ENCODE peak calls at places on chromosomes 4 and X, in five cellular contexts. One of them, this sample, is unnamed.

GRCh38 chrX:22575161-22575845 is 302.6 kb downstream of the CBLL2 start:
- DNase-seq in stimulated activated CD4-positive, alpha-beta T cell treated with anti-CD3 and anti-CD28 coated beads, Interleukin-15, amount 100 ng/mL, for 1 hour: no peak
- DNase-seq in uterus: no peak
- DNase-seq in K562: no peak
- DNase-seq in NAMALWA: no peak
- DNase-seq in this sample: no peak

GRCh38 chrX:108090474-108091265 is 672 bp downstream of the PSMD10 start:
- DNase-seq in stimulated activated CD4-positive, alpha-beta T cell treated with anti-CD3 and anti-CD28 coated beads, Interleukin-15, amount 100 ng/mL, for 1 hour: no peak
- DNase-seq in uterus: no peak
- DNase-seq in K562: no peak
- DNase-seq in NAMALWA: peak
- DNase-seq in this sample: no peak

GRCh38 chr4:80265571-80266266 is 745 bp upstream of the FGF5 start:
- DNase-seq in stimulated activated CD4-positive, alpha-beta T cell treated with anti-CD3 and anti-CD28 coated beads, Interleukin-15, amount 100 ng/mL, for 1 hour: no peak
- DNase-seq in uterus: no peak
- DNase-seq in K562: peak
- DNase-seq in NAMALWA: no peak
- DNase-seq in this sample: no peak

GRCh38 chr4:84582988-84583870 is at the start of gene CDS1:
- DNase-seq in stimulated activated CD4-positive, alpha-beta T cell treated with anti-CD3 and anti-CD28 coated beads, Interleukin-15, amount 100 ng/mL, for 1 hour: no peak
- DNase-seq in uterus: no peak
- DNase-seq in K562: peak
- DNase-seq in NAMALWA: no peak
- DNase-seq in this sample: peak

GRCh38 chr4:89222171-89222570 is 85.4 kb downstream of the GPRIN3 start:
- DNase-seq in stimulated activated CD4-positive, alpha-beta T cell treated with anti-CD3 and anti-CD28 coated beads, Interleukin-15, amount 100 ng/mL, for 1 hour: no peak
- DNase-seq in uterus: no peak
- DNase-seq in K562: no peak
- DNase-seq in NAMALWA: no peak
- DNase-seq in this sample: no peak

GRCh38 chr4:4427886-4428285 is 41.0 kb downstream of the NSG1 start:
- DNase-seq in stimulated activated CD4-positive, alpha-beta T cell treated with anti-CD3 and anti-CD28 coated beads, Interleukin-15, amount 100 ng/mL, for 1 hour: no peak
- DNase-seq in uterus: peak
- DNase-seq in K562: no peak
- DNase-seq in NAMALWA: no peak
- DNase-seq in this sample: no peak

GRCh38 chr4:77815651-77816050 is 3.5 kb downstream of the CNOT6L start:
- DNase-seq in stimulated activated CD4-positive, alpha-beta T cell treated with anti-CD3 and anti-CD28 coated beads, Interleukin-15, amount 100 ng/mL, for 1 hour: no peak
- DNase-seq in uterus: no peak
- DNase-seq in K562: no peak
- DNase-seq in NAMALWA: peak
- DNase-seq in this sample: no peak

GRCh38 chrX:2974946-2975345 is 31.4 kb upstream of the ARSH start:
- DNase-seq in stimulated activated CD4-positive, alpha-beta T cell treated with anti-CD3 and anti-CD28 coated beads, Interleukin-15, amount 100 ng/mL, for 1 hour: no peak
- DNase-seq in uterus: no peak
- DNase-seq in K562: no peak
- DNase-seq in NAMALWA: no peak
- DNase-seq in this sample: no peak

GRCh38 chr4:24044610-24045589 is 155.1 kb upstream of the PPARGC1A start:
- DNase-seq in stimulated activated CD4-positive, alpha-beta T cell treated with anti-CD3 and anti-CD28 coated beads, Interleukin-15, amount 100 ng/mL, for 1 hour: no peak
- DNase-seq in uterus: no peak
- DNase-seq in K562: no peak
- DNase-seq in NAMALWA: no peak
- DNase-seq in this sample: no peak

This sample was measured in dorsolateral prefrontal cortex.